ENCODE peak calls at places on chromosomes 16 and 17, in ten cellular contexts. Q is tibial nerve, T is HCT116, O is ovary, J is upper lobe of left lung, A is body of pancreas, X is IMR-90, U is heart left ventricle, L is H1, Z is breast epithelium. F is an unnamed sample. For H3K36me3, the result is how much of the 10 kb centered on the place peaks cover.

GRCh38 chr17:48492401-48493298 is 38.2 kb downstream of the HOXB1 start:
- DNase-seq in Q (peak), T (no peak), O (peak), J (peak), A (peak), X (peak), U (peak), L (peak), Z (peak), F (peak)

GRCh38 chr16:20901441-20902112 is 1.0 kb downstream of the LYRM1 start:
- DNase-seq in Q (peak), T (no peak), O (peak), J (peak), A (peak), X (peak), U (peak), L (peak), Z (peak), F (peak)

GRCh38 chr17:3805581-3805980 is 4.6 kb upstream of the ITGAE start:
- DNase-seq in Q (no peak), T (no peak), O (no peak), J (no peak), A (no peak), X (no peak), U (no peak), L (no peak), Z (no peak), F (no peak)

GRCh38 chr17:29674270-29674669 is 51.6 kb upstream of the CORO6 start:
- DNase-seq in Q (no peak), T (no peak), O (no peak), J (no peak), A (no peak), X (no peak), U (no peak), L (no peak), Z (no peak), F (no peak)

GRCh38 chr16:57355898-57356414 is 2.6 kb upstream of the CCL22 start:
- DNase-seq in Q (no peak), T (no peak), O (no peak), J (no peak), A (no peak), X (no peak), U (no peak), L (no peak), Z (no peak), F (no peak)

GRCh38 chr17:44916059-44916780 is 920 bp upstream of the GFAP start:
- DNase-seq in Q (no peak), T (no peak), O (no peak), J (no peak), A (no peak), X (no peak), U (no peak), L (no peak), Z (no peak), F (no peak)

GRCh38 chr16:4734730-4735575 is 616 bp downstream of the DNAAF8 start:
- DNase-seq in Q (peak), T (peak), O (peak), J (peak), A (peak), X (peak), U (peak), L (peak), Z (peak), F (peak)

GRCh38 chr17:46878055-46878454 is 26.7 kb downstream of the WNT9B start:
- DNase-seq in Q (no peak), T (no peak), O (no peak), J (no peak), A (peak), X (no peak), U (peak), L (no peak), Z (no peak), F (no peak)

GRCh38 chr17:66995944-66996343 is 31.4 kb downstream of the CACNG4 start:
- DNase-seq in Q (no peak), T (no peak), O (no peak), J (no peak), A (no peak), X (no peak), U (no peak), L (no peak), Z (no peak), F (no peak)

GRCh38 chr16:47731252-47731651 is 270.1 kb downstream of the PHKB start:
- DNase-seq in Q (no peak), T (no peak), O (no peak), J (no peak), A (no peak), X (peak), U (no peak), L (no peak), Z (peak), F (no peak)

GRCh38 chr17:49371178-49371834 is 9.3 kb upstream of the ZNF652 start:
- DNase-seq in Q (no peak), T (no peak), O (no peak), J (no peak), A (no peak), X (no peak), U (no peak), L (peak), Z (no peak), F (peak)

GRCh38 chr17:78933959-78934568 is 8.9 kb upstream of the TIMP2 start:
- DNase-seq in Q (peak), T (no peak), O (peak), J (peak), A (peak), X (peak), U (peak), L (peak), Z (peak), F (peak)

GRCh38 chr16:8729779-8730334 is 55.4 kb downstream of the ABAT start:
- DNase-seq in Q (no peak), T (no peak), O (no peak), J (no peak), A (no peak), X (no peak), U (no peak), L (no peak), Z (no peak), F (no peak)

GRCh38 chr16:79042886-79043285 is 557.7 kb downstream of the MAF start:
- DNase-seq in Q (no peak), T (no peak), O (no peak), J (no peak), A (no peak), X (no peak), U (no peak), L (no peak), Z (no peak), F (no peak)

GRCh38 chr17:49401971-49402491 is 12.7 kb downstream of the PHB1 start:
- DNase-seq in Q (no peak), T (no peak), O (no peak), J (no peak), A (no peak), X (no peak), U (no peak), L (no peak), Z (peak), F (no peak)

GRCh38 chr17:29292992-29293889 is 707 bp downstream of the NUFIP2 start:
- DNase-seq in Q (peak), T (no peak), O (peak), J (peak), A (peak), X (peak), U (peak), L (peak), Z (peak), F (peak)

GRCh38 chr17:17361543-17362511 is 58.7 kb downstream of the NT5M start:
- DNase-seq in Q (no peak), T (no peak), O (no peak), J (no peak), A (peak), X (no peak), U (no peak), L (no peak), Z (no peak), F (no peak)

GRCh38 chr17:27236710-27237315 is 57.1 kb upstream of the WSB1 start:
- DNase-seq in Q (peak), T (peak), O (peak), J (no peak), A (peak), X (peak), U (peak), L (peak), Z (peak), F (peak)

GRCh38 chr17:27384261-27384701 is 72.0 kb upstream of the KSR1 start:
- DNase-seq in Q (no peak), T (no peak), O (no peak), J (no peak), A (peak), X (peak), U (peak), L (no peak), Z (peak), F (peak)

GRCh38 chr17:14760719-14761425 is 460.0 kb downstream of the HS3ST3B1 start:
- DNase-seq in Q (no peak), T (no peak), O (no peak), J (no peak), A (no peak), X (no peak), U (no peak), L (no peak), Z (no peak), F (no peak)

GRCh38 chr16:67959520-67959919 is 8.9 kb downstream of the SLC12A4 start:
- DNase-seq in Q (peak), T (no peak), O (peak), J (peak), A (peak), X (peak), U (peak), L (no peak), Z (no peak), F (no peak)

GRCh38 chr16:57807968-57808528 is 5.8 kb upstream of the KIFC3 start:
- DNase-seq in Q (peak), T (peak), O (peak), J (peak), A (peak), X (peak), U (peak), L (peak), Z (peak), F (peak)

DNA sequence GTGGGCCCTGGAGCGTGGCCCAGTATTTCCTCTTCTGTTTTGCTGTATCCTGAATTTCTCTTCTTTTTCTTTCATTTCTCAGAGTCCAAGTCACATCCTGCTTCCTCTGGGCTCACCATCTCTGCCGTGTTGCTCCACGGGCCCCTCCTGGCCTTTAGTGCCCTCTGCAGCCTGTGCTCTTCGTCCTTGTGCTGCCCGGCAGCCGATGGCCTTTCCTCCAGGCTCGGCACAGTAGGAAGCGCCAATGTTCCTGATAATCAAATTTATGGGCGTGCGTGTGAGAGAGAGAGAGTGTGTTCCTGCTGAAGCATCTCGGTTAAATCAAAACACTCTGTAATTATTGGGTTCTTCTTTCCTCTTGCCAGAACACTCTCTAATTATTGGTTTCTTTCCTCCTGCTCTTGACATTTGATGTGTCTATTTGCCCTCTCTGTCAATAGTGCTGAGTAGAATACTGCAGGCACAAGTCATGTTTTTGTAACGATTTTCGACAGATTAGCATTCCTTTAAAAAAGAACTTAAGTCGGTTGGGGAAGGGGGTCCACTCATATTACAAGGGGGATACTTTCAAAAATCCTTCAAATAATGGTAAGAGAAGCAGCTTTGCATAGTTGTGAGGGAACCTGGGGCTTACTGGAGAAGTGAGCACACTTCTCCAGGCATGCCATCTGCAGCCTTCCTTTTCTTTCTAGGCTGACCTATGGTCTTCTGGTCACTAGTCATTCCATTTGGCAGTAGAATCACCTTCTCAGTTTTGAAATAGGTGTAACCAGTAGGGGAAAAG is 126.6 kb downstream of the RPTOR start:
- DNase-seq in Q (no peak), T (no peak), O (no peak), J (no peak), A (no peak), X (no peak), U (no peak), L (no peak), Z (no peak), F (no peak)
- TF ChIP-seq CTCF in Q (no peak), T (no peak), O (no peak), J (no peak), A (no peak), X (no peak), U (no peak), L (no peak), Z (no peak), F (no peak)

DNA sequence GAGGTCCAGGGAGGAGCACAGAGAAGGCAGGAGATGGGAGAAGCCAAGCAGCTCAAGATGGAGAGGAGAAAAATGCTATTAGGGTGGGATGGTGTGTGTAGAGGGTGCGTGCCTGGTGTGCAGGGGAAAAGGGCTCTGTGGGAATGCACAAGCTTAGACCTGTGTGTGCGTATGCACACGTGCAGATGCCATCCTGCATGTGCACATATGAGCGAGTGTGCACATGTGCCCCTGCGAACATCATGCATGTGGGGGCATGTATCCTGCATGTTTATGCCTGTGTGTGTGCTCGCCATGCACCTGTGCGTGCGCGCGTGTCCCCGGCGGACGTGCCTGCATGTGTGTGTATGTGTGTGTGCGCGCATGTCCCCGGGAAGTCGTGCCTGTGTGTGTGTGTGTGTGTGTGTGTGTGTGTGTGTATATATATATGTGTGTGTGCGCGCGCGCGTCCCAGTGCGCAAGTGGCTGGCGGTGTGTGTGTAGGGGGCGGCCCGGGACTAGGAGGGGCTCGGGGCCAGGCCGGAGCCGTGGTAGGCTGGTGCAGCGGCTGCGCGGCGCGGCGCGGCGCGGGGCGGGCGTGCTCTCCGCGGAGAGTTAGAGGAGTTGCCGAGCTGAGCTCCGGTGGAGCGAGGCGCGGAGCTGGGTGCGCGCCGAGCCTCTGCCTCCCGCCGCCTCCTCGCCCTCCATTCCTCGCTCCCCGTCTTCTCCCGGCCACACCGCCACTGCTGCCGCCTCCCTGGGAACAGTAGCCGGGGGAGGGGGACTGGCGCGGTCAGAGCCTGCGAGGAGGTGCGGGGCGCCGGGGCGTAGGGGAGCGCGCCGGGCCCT is at the start of gene KCNJ12:
- DNase-seq in Q (no peak), T (no peak), O (peak), J (peak), A (no peak), X (no peak), U (no peak), L (no peak), Z (no peak), F (no peak)
- TF ChIP-seq POLR2A in Q (no peak), T (no peak), O (no peak), J (no peak), A (no peak), X (no peak), U (no peak), L (no peak), Z (no peak), F (no peak)

DNA sequence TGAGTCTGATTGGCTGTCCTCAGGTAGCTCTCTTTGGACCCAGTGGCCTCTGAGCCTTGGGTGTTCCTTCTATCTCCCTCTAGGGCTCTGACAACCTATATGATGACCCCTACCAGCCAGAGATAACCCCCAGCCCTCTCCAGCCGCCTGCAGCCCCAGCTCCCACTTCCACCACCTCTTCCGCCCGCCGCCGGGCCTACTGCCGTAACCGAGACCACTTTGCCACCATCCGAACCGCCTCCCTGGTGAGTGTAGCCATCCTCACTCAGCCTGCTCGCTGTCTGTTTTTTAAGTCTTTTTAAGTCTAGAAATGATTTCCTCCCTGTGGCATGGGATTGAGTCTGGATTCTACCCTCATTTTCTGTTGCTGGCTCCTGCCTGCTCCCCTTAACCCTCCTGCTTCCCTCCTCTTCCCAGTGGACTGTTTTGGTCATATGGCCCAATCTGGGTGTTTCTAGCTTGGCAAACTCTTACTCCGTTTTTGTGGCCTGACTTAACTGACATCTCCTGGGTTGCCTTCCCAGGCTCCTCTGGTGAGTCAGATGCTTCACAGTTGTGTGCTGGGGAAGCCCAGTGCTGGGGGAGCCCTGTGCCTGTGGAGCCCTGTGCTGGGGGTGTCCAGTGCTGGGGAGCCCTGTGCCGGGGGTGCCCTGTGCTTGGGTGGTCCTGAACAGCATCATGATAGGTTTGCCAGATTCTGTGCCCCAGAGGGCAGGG is 9.9 kb downstream of the TAOK2 start:
- DNase-seq in Q (no peak), T (no peak), O (no peak), J (no peak), A (no peak), X (peak), U (no peak), L (no peak), Z (no peak), F (no peak)
- H3K36me3 ChIP-seq in Q (half or more), T (half or more), O (under half), J (half or more), A (under half), X (half or more), U (half or more), L (half or more), Z (under half), F (half or more)

DNA sequence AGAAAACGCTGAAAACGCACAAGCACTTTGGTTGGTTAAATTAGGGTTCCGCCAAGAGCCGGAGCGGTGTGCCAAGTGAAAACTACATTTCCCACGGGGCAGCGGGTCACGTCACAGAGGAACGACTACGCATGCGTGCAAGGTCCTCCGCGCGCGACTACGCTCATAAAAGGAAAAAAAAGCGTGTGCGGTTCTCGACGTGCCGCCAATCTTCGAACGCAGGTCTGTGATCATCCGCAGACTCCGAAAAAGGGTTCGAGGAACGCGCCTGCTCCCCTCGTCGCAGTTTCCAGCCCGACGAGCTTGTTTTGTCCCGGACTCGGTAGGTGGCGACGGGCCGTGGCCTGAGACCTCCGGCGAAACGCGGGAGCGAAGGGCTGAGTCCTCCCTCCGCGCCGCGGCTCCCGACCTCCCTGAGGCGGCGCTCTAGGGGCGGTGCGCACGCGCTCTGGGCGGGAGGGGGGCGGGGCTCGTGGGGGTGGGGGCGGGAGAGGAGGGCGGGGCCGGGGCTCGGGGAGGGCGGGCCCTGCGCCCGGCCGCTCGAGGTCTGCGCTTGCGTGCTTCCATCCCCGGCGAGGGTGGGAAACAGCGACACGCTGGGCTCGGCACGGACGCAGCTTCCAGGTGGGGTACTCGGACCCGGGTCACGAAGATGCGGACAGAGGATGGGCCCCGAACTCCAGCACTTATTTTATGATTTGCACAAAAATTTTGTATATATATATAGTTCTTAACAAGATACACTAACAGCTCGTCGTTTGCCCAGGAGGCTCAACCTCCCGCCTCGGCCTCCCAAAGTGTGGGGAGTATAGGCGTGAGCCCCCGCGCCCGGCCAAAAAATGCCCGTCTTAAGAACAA is at the start of gene SGF29:
- DNase-seq in Q (peak), T (peak), O (peak), J (peak), A (peak), X (peak), U (peak), L (peak), Z (peak), F (peak)
- TF ChIP-seq CTCF in Q (peak), T (peak), O (peak), J (peak), A (peak), X (peak), U (no peak), L (peak), Z (peak), F (peak)

GRCh38 chr17:65926599-65926998 is 265.3 kb downstream of the CEP112 start:
- DNase-seq in Q (no peak), T (no peak), O (no peak), J (no peak), A (no peak), X (no peak), U (no peak), L (no peak), Z (no peak), F (no peak)
- TF ChIP-seq POLR2A in Q (no peak), T (no peak), O (no peak), J (no peak), A (no peak), X (no peak), U (no peak), L (no peak), Z (no peak), F (no peak)

DNA sequence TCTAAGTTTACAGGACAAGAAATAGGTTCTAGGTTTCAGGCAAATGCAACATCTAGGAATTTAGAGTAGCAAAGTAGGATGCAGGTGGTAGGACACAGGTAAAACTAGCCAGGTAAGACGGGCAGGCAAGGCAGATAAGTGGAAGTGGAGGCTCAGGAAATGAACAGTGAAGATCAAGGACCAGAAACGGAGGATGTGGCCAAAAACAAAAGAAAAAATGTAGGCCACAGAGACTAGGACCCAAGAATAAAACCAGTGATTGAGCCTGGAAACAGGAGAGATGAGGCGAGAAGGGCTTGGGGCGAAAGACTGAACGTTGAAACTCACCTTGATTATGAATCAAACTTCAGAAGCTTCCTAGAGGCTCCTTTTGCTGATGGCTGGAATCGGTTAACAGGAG is 24.0 kb downstream of the CPSF4L start:
- DNase-seq in Q (no peak), T (no peak), O (no peak), J (no peak), A (no peak), X (no peak), U (no peak), L (no peak), Z (no peak), F (no peak)
- H3K36me3 ChIP-seq in Q (under half), T (under half), O (under half), J (under half), A (under half), X (under half), U (half or more), L (under half), Z (under half), F (under half)

GRCh38 chr17:74736423-74737298 is at the start of gene RAB37:
- DNase-seq in Q (no peak), T (peak), O (no peak), J (peak), A (peak), X (no peak), U (no peak), L (peak), Z (no peak), F (no peak)
- TF ChIP-seq CTCF in Q (peak), T (peak), O (no peak), J (peak), A (no peak), X (peak), U (no peak), L (peak), Z (no peak), F (peak)

F was measured in prostate gland.